ENCODE peak calls at places on chromosomes 2 and 18, in seven cellular contexts. W, O, H, D, U, K and G are unnamed samples.

GRCh38 chr2:55401124-55401523 is 18.5 kb downstream of the CCDC88A start:
- DNase-seq in W (no peak), O (no peak), H (no peak), D (no peak), U (no peak), K (no peak), G (no peak)

GRCh38 chr18:58581265-58581664 is 47.6 kb downstream of the ALPK2 start:
- DNase-seq in W (peak), O (peak), H (no peak), D (peak), U (no peak), K (peak), G (peak)

GRCh38 chr2:200509227-200509607 is 651 bp downstream of the KCTD18 start:
- DNase-seq in W (peak), O (peak), H (peak), D (peak), U (peak), K (no peak), G (peak)

GRCh38 chr2:18436408-18437077 is 123.9 kb downstream of the RDH14 start:
- DNase-seq in W (peak), O (peak), H (no peak), D (no peak), U (no peak), K (no peak), G (peak)

GRCh38 chr18:2547477-2548087 is 23.7 kb downstream of the METTL4 start:
- DNase-seq in W (peak), O (peak), H (no peak), D (peak), U (no peak), K (peak), G (peak)

GRCh38 chr2:54763636-54764291 is 40.3 kb downstream of the EML6 start:
- DNase-seq in W (no peak), O (no peak), H (peak), D (no peak), U (no peak), K (no peak), G (no peak)

GRCh38 chr2:241894681-241895426 is 25.3 kb downstream of the RTP5 start:
- DNase-seq in W (no peak), O (no peak), H (no peak), D (no peak), U (no peak), K (no peak), G (no peak)

GRCh38 chr18:8300749-8301148 is 308.5 kb upstream of the RAB12 start:
- DNase-seq in W (no peak), O (no peak), H (no peak), D (no peak), U (no peak), K (no peak), G (no peak)

GRCh38 chr2:236507393-236508085 is 62.1 kb upstream of the ACKR3 start:
- DNase-seq in W (peak), O (peak), H (no peak), D (peak), U (peak), K (peak), G (peak)

GRCh38 chr2:70140978-70141753 is 49.7 kb downstream of the C2orf42 start:
- DNase-seq in W (peak), O (peak), H (peak), D (peak), U (no peak), K (no peak), G (peak)

GRCh38 chr18:28963481-28963880 is 786.6 kb upstream of the CDH2 start:
- DNase-seq in W (peak), O (peak), H (no peak), D (peak), U (no peak), K (no peak), G (no peak)

GRCh38 chr2:6879011-6879410 is 1.4 kb downstream of the RSAD2 start:
- DNase-seq in W (no peak), O (no peak), H (no peak), D (no peak), U (no peak), K (no peak), G (peak)

GRCh38 chr2:210252699-210253606 is 27.7 kb upstream of the ACADL start:
- DNase-seq in W (no peak), O (no peak), H (no peak), D (no peak), U (no peak), K (no peak), G (no peak)

GRCh38 chr2:158999458-158999857 is 31.0 kb downstream of the TANC1 start:
- DNase-seq in W (peak), O (peak), H (no peak), D (peak), U (no peak), K (peak), G (peak)

GRCh38 chr2:230582851-230583283 is 129.8 kb upstream of the CAB39 start:
- DNase-seq in W (peak), O (peak), H (no peak), D (peak), U (no peak), K (peak), G (peak)

GRCh38 chr18:77911973-77912372 is 662.3 kb downstream of the GALR1 start:
- DNase-seq in W (no peak), O (no peak), H (no peak), D (no peak), U (no peak), K (no peak), G (no peak)

GRCh38 chr2:218671077-218671653 is 637 bp downstream of the RNF25 start:
- DNase-seq in W (peak), O (peak), H (no peak), D (peak), U (no peak), K (peak), G (peak)

GRCh38 chr2:47077442-47078117 is 77.5 kb downstream of the STPG4 start:
- DNase-seq in W (no peak), O (no peak), H (no peak), D (no peak), U (no peak), K (no peak), G (no peak)
- H3K4me3 ChIP-seq in W (no peak), O (no peak), H (no peak), D (no peak), U (no peak), K (no peak), G (no peak)

DNA sequence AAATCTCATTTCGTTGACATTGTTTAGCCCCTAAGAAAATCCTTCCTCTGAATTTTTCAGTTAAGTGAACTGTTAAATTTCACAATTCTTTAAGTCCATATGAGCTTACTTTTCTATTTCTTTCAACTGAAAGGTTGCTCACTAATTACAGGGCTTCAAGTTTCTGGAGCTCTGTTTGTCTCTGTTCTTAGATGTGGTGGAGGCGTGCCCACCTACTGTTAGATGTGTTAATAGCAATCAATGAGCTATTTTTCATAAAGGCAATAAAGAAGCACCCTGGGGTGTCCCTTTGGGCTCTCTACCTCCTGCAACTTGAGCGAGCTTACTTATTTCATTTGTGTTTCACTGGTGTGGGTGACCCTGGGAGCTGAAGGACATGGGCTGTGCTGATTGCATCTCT is 25.0 kb downstream of the CREG2 start:
- DNase-seq in W (no peak), O (no peak), H (no peak), D (no peak), U (no peak), K (no peak), G (no peak)
- TF ChIP-seq CTCF in W (no peak), O (no peak), H (no peak), D (no peak), U (no peak), K (no peak), G (no peak)

GRCh38 chr2:11112870-11113428 is 42.3 kb upstream of the SLC66A3 start:
- DNase-seq in W (no peak), O (no peak), H (no peak), D (no peak), U (no peak), K (no peak), G (no peak)
- H3K4me3 ChIP-seq in W (no peak), O (no peak), H (no peak), D (no peak), U (no peak), K (no peak), G (no peak)

DNA sequence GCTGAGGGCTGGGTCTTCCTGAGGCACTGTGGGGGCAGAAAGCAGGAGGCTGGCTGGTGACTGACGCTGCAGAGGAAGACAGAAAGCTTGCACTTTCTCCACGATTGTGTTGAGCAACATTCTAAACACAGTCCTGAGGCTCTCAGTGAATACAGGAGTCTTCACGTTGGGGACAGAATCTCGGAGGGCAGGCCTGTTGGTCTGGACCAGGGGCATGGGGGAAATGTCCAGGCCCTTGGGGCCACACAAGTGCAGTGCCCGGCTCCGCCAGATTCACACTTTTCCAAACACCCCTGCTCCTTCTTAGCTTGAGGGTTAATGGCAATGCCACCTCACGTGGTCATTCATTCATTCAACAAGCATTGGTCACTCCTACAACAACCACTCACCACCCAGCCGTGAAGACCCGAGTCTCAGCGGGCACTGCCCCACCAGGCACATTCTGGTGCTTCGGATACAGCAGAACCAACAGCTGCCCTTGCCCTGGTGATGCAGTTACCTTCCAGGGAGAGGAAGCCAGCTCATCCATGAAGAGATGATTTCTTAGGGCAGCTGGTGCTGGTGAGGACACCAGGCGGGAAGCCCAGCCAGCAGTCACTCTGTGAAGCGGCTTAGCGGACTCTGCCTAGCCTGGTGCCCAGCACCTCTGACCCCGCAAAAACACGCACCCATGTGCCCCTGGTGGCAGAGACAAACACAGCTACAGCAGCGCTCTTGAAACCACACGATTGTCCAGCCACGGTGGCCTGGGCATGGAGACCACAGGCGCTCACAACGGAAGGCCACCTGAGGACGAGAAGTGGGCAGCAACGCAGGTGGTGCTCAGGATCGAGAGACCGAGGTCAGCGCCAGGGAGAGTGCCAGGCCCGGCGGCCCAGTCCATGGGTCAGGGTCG is 10.9 kb upstream of the GPC1 start:
- DNase-seq in W (no peak), O (no peak), H (no peak), D (no peak), U (no peak), K (no peak), G (no peak)
- TF ChIP-seq CTCF in W (no peak), O (no peak), H (no peak), D (no peak), U (no peak), K (no peak), G (no peak)

GRCh38 chr18:6807504-6808257 is 78.2 kb downstream of the ARHGAP28 start:
- DNase-seq in W (no peak), O (no peak), H (no peak), D (peak), U (no peak), K (no peak), G (peak)
- H3K4me3 ChIP-seq in W (no peak), O (no peak), H (no peak), D (no peak), U (no peak), K (no peak), G (no peak)

GRCh38 chr18:80159713-80160636 is 50.9 kb downstream of the ADNP2 start:
- DNase-seq in W (no peak), O (no peak), H (no peak), D (no peak), U (peak), K (peak), G (peak)
- TF ChIP-seq CTCF in W (peak), O (peak), H (no peak), D (peak), U (peak), K (peak), G (peak)

GRCh38 chr2:64975232-64975791 is 13.9 kb upstream of the SLC1A4 start:
- DNase-seq in W (peak), O (peak), H (no peak), D (peak), U (peak), K (peak), G (peak)
- H3K4me3 ChIP-seq in W (no peak), O (no peak), H (no peak), D (no peak), U (no peak), K (no peak), G (no peak)

GRCh38 chr18:22408059-22408458 is 9.7 kb downstream of the CTAGE1 start:
- DNase-seq in W (no peak), O (no peak), H (no peak), D (no peak), U (no peak), K (no peak), G (no peak)
- TF ChIP-seq CTCF in W (peak), O (peak), H (no peak), D (no peak), U (no peak), K (peak), G (peak)

DNA sequence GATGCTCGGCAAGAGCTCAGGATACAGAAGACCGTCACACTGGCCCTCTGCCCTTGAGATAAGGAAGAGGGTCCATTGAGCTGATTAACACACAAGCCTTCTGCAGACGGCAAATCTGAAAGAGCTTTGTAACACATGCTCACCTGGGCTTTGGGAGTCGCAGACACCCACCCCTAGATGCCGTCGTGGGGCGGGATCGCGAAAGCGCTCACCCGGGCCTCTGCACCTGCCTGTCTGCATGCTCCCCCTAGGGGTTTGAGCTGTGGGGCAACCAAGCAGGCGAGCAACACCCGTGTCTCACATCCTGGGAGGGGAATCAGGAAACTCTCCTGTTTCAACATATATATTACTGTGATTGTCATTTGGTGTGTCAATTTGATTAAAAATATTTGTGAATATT is 99.8 kb upstream of the KCNH7 start:
- DNase-seq in W (no peak), O (no peak), H (no peak), D (no peak), U (no peak), K (no peak), G (no peak)
- H3K4me3 ChIP-seq in W (no peak), O (no peak), H (no peak), D (no peak), U (no peak), K (no peak), G (no peak)

GRCh38 chr2:67272195-67272594 is 124.9 kb upstream of the ETAA1 start:
- DNase-seq in W (no peak), O (no peak), H (no peak), D (no peak), U (no peak), K (peak), G (peak)

DNA sequence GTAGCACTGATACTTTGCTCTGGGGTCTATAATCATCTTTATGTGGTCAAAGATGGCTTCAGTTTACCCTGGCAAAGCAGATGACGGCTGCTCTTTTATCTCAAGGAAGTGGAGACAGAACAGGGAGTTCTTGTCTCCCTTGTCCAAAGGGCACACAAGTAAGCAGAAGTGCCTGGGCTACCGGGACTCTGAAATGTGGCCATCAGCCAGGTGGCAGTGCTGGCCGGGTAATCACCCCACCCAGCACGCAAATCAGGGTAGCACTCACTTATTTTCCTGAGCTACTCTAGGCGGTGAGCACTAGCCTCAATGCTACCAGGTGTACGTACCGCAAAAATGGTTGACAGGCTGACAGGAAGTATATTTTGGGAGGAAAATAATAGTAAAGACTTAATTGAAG is 119.7 kb upstream of the ETAA1 start:
- DNase-seq in W (no peak), O (no peak), H (peak), D (no peak), U (no peak), K (no peak), G (no peak)
- TF ChIP-seq CTCF in W (no peak), O (no peak), H (no peak), D (no peak), U (no peak), K (no peak), G (no peak)